ENCODE peak calls at places on chromosome 16, in nine cellular contexts. I is progenitor cell of endocrine pancreas, O is coronary artery, N is psoas muscle, L is astrocyte of the spinal cord, M is adrenal gland, Z is stomach, H is IMR-90, R is HFFc6. U is an unnamed sample.

GRCh38 chr16:85026696-85027095 is 899 bp upstream of the KIAA0513 start:
- DNase-seq in I (no peak), O (no peak), N (no peak), L (no peak), M (no peak), Z (no peak), H (no peak), R (no peak), U (no peak)

GRCh38 chr16:67941469-67942199 is 2.3 kb downstream of the LCAT start:
- DNase-seq in I (no peak), O (no peak), N (peak), L (no peak), M (no peak), Z (no peak), H (no peak), R (no peak), U (no peak)

GRCh38 chr16:17416461-17417221 is 54.1 kb downstream of the XYLT1 start:
- DNase-seq in I (no peak), O (no peak), N (no peak), L (peak), M (peak), Z (no peak), H (peak), R (no peak), U (no peak)

GRCh38 chr16:72995151-72995881 is 52.6 kb downstream of the ZFHX3 start:
- DNase-seq in I (no peak), O (peak), N (no peak), L (no peak), M (no peak), Z (no peak), H (no peak), R (no peak), U (no peak)

GRCh38 chr16:66947302-66948033 is 12.2 kb downstream of the CES2 start:
- DNase-seq in I (peak), O (peak), N (peak), L (peak), M (peak), Z (peak), H (peak), R (peak), U (peak)

GRCh38 chr16:72985148-72985882 is 62.6 kb downstream of the ZFHX3 start:
- DNase-seq in I (no peak), O (peak), N (peak), L (peak), M (no peak), Z (no peak), H (peak), R (peak), U (no peak)

GRCh38 chr16:19860146-19861030 is 24.3 kb downstream of the GPRC5B start:
- DNase-seq in I (no peak), O (no peak), N (no peak), L (peak), M (no peak), Z (no peak), H (peak), R (no peak), U (no peak)

GRCh38 chr16:68658258-68658973 is 13.3 kb downstream of the CDH3 start:
- DNase-seq in I (no peak), O (no peak), N (no peak), L (peak), M (no peak), Z (no peak), H (peak), R (peak), U (no peak)

GRCh38 chr16:11946433-11946832 is 4.6 kb upstream of the NPIPB2 start:
- DNase-seq in I (no peak), O (no peak), N (no peak), L (no peak), M (no peak), Z (no peak), H (no peak), R (no peak), U (no peak)

GRCh38 chr16:81319221-81319912 is 4.6 kb downstream of the GAN start:
- DNase-seq in I (no peak), O (no peak), N (no peak), L (peak), M (peak), Z (no peak), H (peak), R (peak), U (no peak)

GRCh38 chr16:67207116-67207856 is 8.4 kb downstream of the ELMO3 start:
- DNase-seq in I (no peak), O (no peak), N (no peak), L (peak), M (no peak), Z (no peak), H (no peak), R (no peak), U (no peak)

GRCh38 chr16:27325736-27326135 is 12.0 kb downstream of the IL4R start:
- DNase-seq in I (no peak), O (no peak), N (no peak), L (no peak), M (no peak), Z (no peak), H (no peak), R (no peak), U (no peak)

GRCh38 chr16:27326251-27326650 is 12.5 kb downstream of the IL4R start:
- DNase-seq in I (no peak), O (no peak), N (no peak), L (no peak), M (no peak), Z (no peak), H (no peak), R (no peak), U (no peak)

GRCh38 chr16:27328937-27329336 is 15.2 kb downstream of the IL4R start:
- DNase-seq in I (no peak), O (no peak), N (no peak), L (no peak), M (no peak), Z (no peak), H (no peak), R (no peak), U (no peak)

GRCh38 chr16:27327586-27327915 is 13.8 kb downstream of the IL4R start:
- DNase-seq in I (no peak), O (no peak), N (no peak), L (no peak), M (no peak), Z (no peak), H (no peak), R (no peak), U (no peak)

DNA sequence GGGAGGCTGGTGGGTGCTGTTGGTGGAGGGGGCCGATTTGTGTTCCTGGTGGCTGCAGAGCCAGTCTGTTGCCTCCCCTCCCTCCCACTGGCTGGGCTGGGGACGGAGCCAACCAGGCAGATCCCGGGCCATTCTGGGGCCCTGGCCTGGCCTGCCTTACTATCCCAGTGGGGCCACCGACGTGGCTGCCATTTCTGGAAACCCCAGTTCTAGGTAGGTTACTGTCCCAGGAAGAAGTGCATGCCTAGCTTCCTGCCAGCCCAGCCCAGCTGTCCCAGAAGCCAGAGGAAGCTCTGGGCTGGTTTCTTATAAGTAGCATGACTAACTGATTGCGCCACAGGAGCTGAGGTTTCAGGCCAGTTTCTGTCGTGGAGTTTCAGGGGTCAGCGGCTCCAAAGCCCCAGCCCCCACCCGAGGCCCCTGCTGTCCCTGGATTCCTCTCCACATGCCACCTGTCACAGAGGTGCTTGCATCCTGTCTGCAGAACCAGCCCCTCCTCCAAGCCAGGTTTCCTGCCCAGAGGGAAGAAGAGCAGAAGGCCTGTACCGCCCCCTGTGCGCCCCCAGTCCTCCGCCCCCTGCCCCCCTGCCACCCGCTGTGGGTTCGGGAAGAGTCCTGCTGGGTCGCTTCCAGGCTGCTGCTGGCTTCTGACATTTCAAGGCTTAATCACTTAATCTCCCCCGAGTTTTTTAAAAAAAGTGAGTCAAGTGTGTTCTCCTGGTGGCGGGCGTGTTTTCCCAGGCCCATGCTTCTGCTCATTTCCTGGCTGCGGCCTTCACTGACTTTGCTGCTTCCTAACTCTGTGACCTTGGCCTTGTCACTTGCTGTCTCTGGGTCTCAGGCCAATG is 13.2 kb downstream of the IL4R start:
- DNase-seq in I (no peak), O (peak), N (peak), L (peak), M (peak), Z (peak), H (peak), R (peak), U (peak)
- TF ChIP-seq CTCF in I (no peak), O (no peak), N (no peak), L (no peak), M (peak), Z (no peak), H (no peak), R (peak), U (peak)

GRCh38 chr16:51084074-51084928 is 66.8 kb downstream of the SALL1 start:
- DNase-seq in I (no peak), O (no peak), N (no peak), L (peak), M (no peak), Z (no peak), H (no peak), R (peak), U (no peak)
- TF ChIP-seq CTCF in I (no peak), O (no peak), N (no peak), L (no peak), M (no peak), Z (no peak), H (no peak), R (no peak), U (no peak)

DNA sequence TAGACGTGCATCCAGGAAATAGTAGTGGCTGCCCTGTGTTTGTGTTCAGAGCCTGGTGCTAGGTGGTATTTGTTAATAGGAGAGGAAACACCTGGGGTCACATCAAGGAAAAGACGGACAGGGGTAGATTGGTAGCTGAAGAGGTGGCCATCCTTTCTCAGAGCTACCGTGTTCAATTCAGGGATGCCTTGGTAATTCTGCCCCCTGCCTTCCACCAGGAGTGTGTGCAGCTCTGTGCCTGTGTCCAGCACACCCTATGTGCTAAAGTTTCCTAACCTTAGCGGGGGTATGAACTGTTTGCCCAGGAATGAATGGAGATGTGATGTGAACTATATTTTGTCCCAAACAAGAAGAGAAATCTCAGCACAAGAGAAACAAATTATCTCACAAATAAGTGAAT is 174.1 kb upstream of the MPHOSPH6 start:
- DNase-seq in I (no peak), O (no peak), N (no peak), L (no peak), M (no peak), Z (peak), H (no peak), R (no peak), U (no peak)
- TF ChIP-seq CTCF in I (peak), O (no peak), N (peak), L (no peak), M (peak), Z (peak), H (no peak), R (no peak), U (no peak)

GRCh38 chr16:3017806-3018506 is at the start of gene CLDN6:
- DNase-seq in I (peak), O (no peak), N (no peak), L (no peak), M (no peak), Z (no peak), H (no peak), R (no peak), U (no peak)
- TF ChIP-seq CTCF in I (peak), O (no peak), N (peak), L (peak), M (no peak), Z (no peak), H (peak), R (peak), U (peak)

GRCh38 chr16:76650579-76650978 is 373.4 kb downstream of the CNTNAP4 start:
- DNase-seq in I (no peak), O (no peak), N (no peak), L (no peak), M (no peak), Z (no peak), H (no peak), R (no peak), U (no peak)

GRCh38 chr16:76654421-76654820 is 377.2 kb downstream of the CNTNAP4 start:
- DNase-seq in I (no peak), O (no peak), N (no peak), L (no peak), M (no peak), Z (no peak), H (no peak), R (no peak), U (no peak)

GRCh38 chr16:76656951-76657498 is 379.8 kb downstream of the CNTNAP4 start:
- DNase-seq in I (no peak), O (no peak), N (no peak), L (no peak), M (no peak), Z (no peak), H (no peak), R (no peak), U (no peak)

DNA sequence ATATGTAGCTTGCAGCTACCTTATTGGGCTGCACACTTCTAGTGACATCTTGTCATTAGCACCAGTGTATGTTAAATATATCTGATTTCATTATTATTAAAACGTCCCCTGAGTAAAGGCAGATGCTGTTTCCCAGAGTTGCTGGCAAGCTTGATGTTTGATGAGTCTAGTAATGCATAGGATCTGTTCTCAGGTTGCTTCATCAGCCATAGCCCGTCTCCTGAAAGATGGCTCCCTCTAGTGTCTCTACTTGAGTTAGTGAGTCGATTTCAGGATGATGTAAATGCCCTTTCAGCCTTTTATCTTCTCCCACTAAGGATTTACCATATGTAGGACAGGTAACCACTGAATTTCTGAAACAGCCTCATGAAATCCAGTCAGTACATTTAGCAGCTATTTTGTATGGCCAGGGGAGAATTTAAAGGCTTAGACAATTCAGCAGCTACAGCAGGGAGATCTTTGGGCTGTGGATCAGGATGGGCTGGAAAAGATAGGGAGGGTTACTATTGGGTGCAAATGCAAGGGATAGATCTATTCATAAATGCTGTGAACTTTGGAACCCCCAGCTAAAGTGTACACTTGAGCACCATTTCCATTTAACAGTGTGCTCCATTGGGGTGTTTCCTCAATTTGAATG is 376.3 kb downstream of the CNTNAP4 start:
- DNase-seq in I (no peak), O (no peak), N (no peak), L (peak), M (peak), Z (no peak), H (peak), R (peak), U (no peak)
- TF ChIP-seq CTCF in I (peak), O (no peak), N (peak), L (peak), M (peak), Z (no peak), H (peak), R (peak), U (peak)

U was measured in osteocyte.